ENCODE peak calls at places on chromosomes 13 and 19, in four cellular contexts. One of them, this sample, is unnamed.

GRCh38 chr13:64810701-64811258 is 2419.4 kb downstream of the PCDH9 start:
- DNase-seq in mesendoderm: no peak
- DNase-seq in heart left ventricle: no peak
- DNase-seq in psoas muscle: no peak
- DNase-seq in this sample: no peak

GRCh38 chr13:99542788-99543406 is 41.6 kb downstream of the TM9SF2 start:
- DNase-seq in mesendoderm: no peak
- DNase-seq in heart left ventricle: no peak
- DNase-seq in psoas muscle: no peak
- DNase-seq in this sample: no peak

GRCh38 chr19:3409346-3410064 is 43.1 kb downstream of the NFIC start:
- DNase-seq in mesendoderm: no peak
- DNase-seq in heart left ventricle: peak; percentile 96
- DNase-seq in psoas muscle: peak; percentile 97
- DNase-seq in this sample: no peak

GRCh38 chr13:75908137-75908536 is 272.0 kb downstream of the LMO7 start:
- DNase-seq in mesendoderm: no peak
- DNase-seq in heart left ventricle: peak; percentile 39
- DNase-seq in psoas muscle: peak; percentile 55
- DNase-seq in this sample: no peak

GRCh38 chr19:33713194-33713593 is 83.5 kb upstream of the KCTD15 start:
- DNase-seq in mesendoderm: no peak
- DNase-seq in heart left ventricle: no peak
- DNase-seq in psoas muscle: no peak
- DNase-seq in this sample: no peak

GRCh38 chr19:43592800-43593350 is 3.1 kb downstream of the IRGQ start:
- DNase-seq in mesendoderm: no peak
- DNase-seq in heart left ventricle: no peak
- DNase-seq in psoas muscle: no peak
- DNase-seq in this sample: no peak

GRCh38 chr13:30615851-30616311 is 1.8 kb upstream of the USPL1 start:
- DNase-seq in mesendoderm: no peak
- DNase-seq in heart left ventricle: no peak
- DNase-seq in psoas muscle: no peak
- DNase-seq in this sample: no peak

GRCh38 chr19:13841339-13842293 is 35.3 kb upstream of the NANOS3 start:
- DNase-seq in mesendoderm: no peak
- DNase-seq in heart left ventricle: peak; percentile 64
- DNase-seq in psoas muscle: peak; percentile 91
- DNase-seq in this sample: peak; percentile 75

GRCh38 chr13:46480131-46480530 is 72.8 kb upstream of the LRCH1 start:
- DNase-seq in mesendoderm: peak; percentile 42
- DNase-seq in heart left ventricle: no peak
- DNase-seq in psoas muscle: no peak
- DNase-seq in this sample: no peak

GRCh38 chr19:4676955-4677731 is 7.0 kb upstream of the MYDGF start:
- DNase-seq in mesendoderm: peak; percentile 94
- DNase-seq in heart left ventricle: peak; percentile 69
- DNase-seq in psoas muscle: peak; percentile 87
- DNase-seq in this sample: no peak

GRCh38 chr13:38602261-38602660 is 84.6 kb upstream of the FREM2 start:
- DNase-seq in mesendoderm: peak; percentile 23
- DNase-seq in heart left ventricle: no peak
- DNase-seq in psoas muscle: no peak
- DNase-seq in this sample: no peak

GRCh38 chr19:3234800-3235199 is 10.3 kb downstream of the CELF5 start:
- DNase-seq in mesendoderm: no peak
- DNase-seq in heart left ventricle: peak; percentile 11
- DNase-seq in psoas muscle: no peak
- DNase-seq in this sample: no peak

GRCh38 chr13:20945952-20946383 is 43.4 kb upstream of the XPO4 start:
- DNase-seq in mesendoderm: no peak
- DNase-seq in heart left ventricle: no peak
- DNase-seq in psoas muscle: no peak
- DNase-seq in this sample: no peak

GRCh38 chr13:40377783-40378182 is 288.7 kb downstream of the FOXO1 start:
- DNase-seq in mesendoderm: no peak
- DNase-seq in heart left ventricle: no peak
- DNase-seq in psoas muscle: no peak
- DNase-seq in this sample: no peak

GRCh38 chr13:29771247-29771646 is 79.2 kb downstream of the UBL3 start:
- DNase-seq in mesendoderm: peak; percentile 35
- DNase-seq in heart left ventricle: no peak
- DNase-seq in psoas muscle: no peak
- DNase-seq in this sample: no peak

GRCh38 chr19:30070198-30070969 is 128.3 kb downstream of the URI1 start:
- DNase-seq in mesendoderm: no peak
- DNase-seq in heart left ventricle: no peak
- DNase-seq in psoas muscle: peak; percentile 31
- DNase-seq in this sample: no peak

GRCh38 chr13:60398949-60399589 is 2.0 kb downstream of the TDRD3 start:
- DNase-seq in mesendoderm: no peak
- DNase-seq in heart left ventricle: no peak
- DNase-seq in psoas muscle: no peak
- DNase-seq in this sample: no peak

GRCh38 chr13:43874512-43875092 is 4.9 kb downstream of the CCDC122 start:
- DNase-seq in mesendoderm: peak; percentile 25
- DNase-seq in heart left ventricle: no peak
- DNase-seq in psoas muscle: no peak
- DNase-seq in this sample: no peak

GRCh38 chr13:76677047-76677446 is 209.2 kb downstream of the KCTD12 start:
- DNase-seq in mesendoderm: no peak
- DNase-seq in heart left ventricle: peak; percentile 65
- DNase-seq in psoas muscle: peak; percentile 64
- DNase-seq in this sample: no peak

GRCh38 chr13:60690607-60691006 is 293.6 kb downstream of the TDRD3 start:
- DNase-seq in mesendoderm: no peak
- DNase-seq in heart left ventricle: no peak
- DNase-seq in psoas muscle: no peak
- DNase-seq in this sample: no peak

GRCh38 chr19:861756-862528 is 2.5 kb downstream of the CFD start:
- DNase-seq in mesendoderm: peak; percentile 89
- DNase-seq in heart left ventricle: no peak
- DNase-seq in psoas muscle: peak; percentile 81
- DNase-seq in this sample: peak; percentile 73

GRCh38 chr19:43594710-43595604 is 977 bp downstream of the IRGQ start:
- DNase-seq in mesendoderm: peak; percentile 84
- DNase-seq in heart left ventricle: peak; percentile 49
- DNase-seq in psoas muscle: peak; percentile 72
- DNase-seq in this sample: peak; percentile 52

GRCh38 chr13:30159446-30159839 is 147.9 kb downstream of the KATNAL1 start:
- DNase-seq in mesendoderm: no peak
- DNase-seq in heart left ventricle: no peak
- DNase-seq in psoas muscle: no peak
- DNase-seq in this sample: no peak

GRCh38 chr19:11191273-11191755 is 6.0 kb downstream of the KANK2 start:
- DNase-seq in mesendoderm: peak; percentile 42
- DNase-seq in heart left ventricle: peak; percentile 94
- DNase-seq in psoas muscle: peak; percentile 91
- DNase-seq in this sample: peak; percentile 68

GRCh38 chr19:4360641-4361151 is 17.3 kb downstream of the MPND start:
- DNase-seq in mesendoderm: peak; percentile 42
- DNase-seq in heart left ventricle: no peak
- DNase-seq in psoas muscle: no peak
- DNase-seq in this sample: no peak

GRCh38 chr13:44312131-44312530 is 61.5 kb upstream of the SERP2 start:
- DNase-seq in mesendoderm: no peak
- DNase-seq in heart left ventricle: no peak
- DNase-seq in psoas muscle: no peak
- DNase-seq in this sample: no peak

GRCh38 chr13:113818700-113819295 is 45.1 kb downstream of the GAS6 start:
- DNase-seq in mesendoderm: no peak
- DNase-seq in heart left ventricle: no peak
- DNase-seq in psoas muscle: peak; percentile 56
- DNase-seq in this sample: no peak

GRCh38 chr19:52453324-52454094 is at the start of gene ZNF578:
- DNase-seq in mesendoderm: peak; percentile 91
- DNase-seq in heart left ventricle: peak; percentile 93
- DNase-seq in psoas muscle: peak; percentile 88
- DNase-seq in this sample: peak; percentile 75

GRCh38 chr19:51693819-51694218 is 689 bp downstream of the SPACA6 start:
- DNase-seq in mesendoderm: no peak
- DNase-seq in heart left ventricle: no peak
- DNase-seq in psoas muscle: no peak
- DNase-seq in this sample: no peak

GRCh38 chr19:46660008-46660517 is 919 bp downstream of the DACT3 start:
- DNase-seq in mesendoderm: peak; percentile 84
- DNase-seq in heart left ventricle: no peak
- DNase-seq in psoas muscle: no peak
- DNase-seq in this sample: no peak

GRCh38 chr19:2578391-2578826 is 102.5 kb downstream of the GADD45B start:
- DNase-seq in mesendoderm: peak; percentile 81
- DNase-seq in heart left ventricle: peak; percentile 42
- DNase-seq in psoas muscle: peak; percentile 59
- DNase-seq in this sample: no peak

GRCh38 chr13:111387026-111387871 is 66.8 kb downstream of the TEX29 start:
- DNase-seq in mesendoderm: no peak
- DNase-seq in heart left ventricle: no peak
- DNase-seq in psoas muscle: no peak
- DNase-seq in this sample: no peak

GRCh38 chr19:54169149-54169731 is 3.7 kb downstream of the TMC4 start:
- DNase-seq in mesendoderm: no peak
- DNase-seq in heart left ventricle: no peak
- DNase-seq in psoas muscle: no peak
- DNase-seq in this sample: no peak

GRCh38 chr13:73321039-73321438 is 262.2 kb downstream of the KLF5 start:
- DNase-seq in mesendoderm: no peak
- DNase-seq in heart left ventricle: no peak
- DNase-seq in psoas muscle: no peak
- DNase-seq in this sample: no peak

GRCh38 chr19:40802300-40803169 is 3.5 kb downstream of the EGLN2 start:
- DNase-seq in mesendoderm: no peak
- DNase-seq in heart left ventricle: peak; percentile 82
- DNase-seq in psoas muscle: peak; percentile 88
- DNase-seq in this sample: no peak

GRCh38 chr19:40805258-40805868 is 6.4 kb downstream of the EGLN2 start:
- DNase-seq in mesendoderm: no peak
- DNase-seq in heart left ventricle: no peak
- DNase-seq in psoas muscle: no peak
- DNase-seq in this sample: no peak

GRCh38 chr19:40804783-40805242 is 5.8 kb downstream of the EGLN2 start:
- DNase-seq in mesendoderm: no peak
- DNase-seq in heart left ventricle: no peak
- DNase-seq in psoas muscle: no peak
- DNase-seq in this sample: no peak

GRCh38 chr19:40803170-40803856 is 4.3 kb downstream of the EGLN2 start:
- DNase-seq in mesendoderm: no peak
- DNase-seq in heart left ventricle: no peak
- DNase-seq in psoas muscle: no peak
- DNase-seq in this sample: no peak

DNA sequence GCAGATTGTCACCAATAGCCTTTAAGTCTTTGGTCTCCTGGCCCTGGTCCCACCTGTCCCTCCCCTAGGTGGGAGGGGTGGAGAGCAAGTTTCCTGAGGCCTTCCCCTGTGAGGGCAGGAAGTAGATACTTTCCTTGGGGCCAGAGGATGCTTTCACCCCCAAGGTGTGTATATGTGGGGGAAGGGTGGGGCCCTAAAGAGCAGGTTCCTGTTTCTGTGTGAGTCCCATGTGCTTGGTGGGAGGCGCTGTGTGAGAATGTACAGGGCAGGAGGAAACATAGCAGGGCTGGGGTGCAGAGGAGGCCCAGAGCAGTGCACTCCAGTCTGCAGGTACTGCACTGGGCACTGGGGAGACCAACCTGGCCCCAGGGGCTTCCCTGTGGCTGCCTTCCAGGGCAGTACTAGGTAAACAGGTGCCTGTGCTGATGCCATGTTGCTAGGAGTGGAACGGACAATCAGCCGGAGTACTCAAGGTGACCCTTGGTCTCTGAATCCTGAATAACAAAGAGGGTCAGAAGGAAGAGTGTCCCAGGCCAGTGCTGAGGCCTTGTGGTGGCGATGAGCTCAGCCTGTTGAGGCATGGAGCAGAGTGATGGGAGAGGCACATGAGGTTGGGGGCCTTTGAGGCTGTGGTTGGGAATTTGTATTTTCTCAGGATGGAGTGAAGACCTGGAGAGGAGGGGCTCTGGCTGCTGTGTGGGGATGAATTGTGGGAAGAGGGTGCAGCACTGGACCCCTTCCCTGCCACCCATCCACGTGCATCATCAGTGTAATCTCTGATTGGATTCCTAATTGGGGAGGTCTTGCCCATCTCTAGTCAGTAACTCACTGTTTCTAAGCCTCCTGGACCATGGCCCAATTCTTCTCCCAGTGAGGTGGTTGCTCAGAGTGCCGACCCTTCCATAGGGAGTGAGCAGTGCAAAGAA is 5.1 kb downstream of the EGLN2 start:
- DNase-seq in mesendoderm: peak; percentile 64
- DNase-seq in heart left ventricle: peak; percentile 75
- DNase-seq in psoas muscle: no peak
- DNase-seq in this sample: peak; percentile 83
- H3K4me1 ChIP-seq in mesendoderm: peaks cover 8% of the 10 kb centered on the region
- H3K4me1 ChIP-seq in heart left ventricle: peaks cover 88% of the 10 kb centered on the region
- H3K4me1 ChIP-seq in psoas muscle: peaks cover 66% of the 10 kb centered on the region
- H3K4me1 ChIP-seq in this sample: peaks cover 19% of the 10 kb centered on the region

GRCh38 chr19:15463865-15464371 is 426 bp downstream of the RASAL3 start:
- DNase-seq in mesendoderm: no peak
- DNase-seq in heart left ventricle: no peak
- DNase-seq in psoas muscle: peak; percentile 54
- DNase-seq in this sample: no peak
- H3K4me3 ChIP-seq in mesendoderm: no peak overlapping the region
- H3K4me3 ChIP-seq in heart left ventricle: peak overlapping the region; percentile 52
- H3K4me3 ChIP-seq in psoas muscle: peak overlapping the region; percentile 52
- H3K4me3 ChIP-seq in this sample: peak overlapping the region; percentile 37

GRCh38 chr19:40412866-40413265 is 312 bp downstream of the PRX start:
- DNase-seq in mesendoderm: no peak
- DNase-seq in heart left ventricle: no peak
- DNase-seq in psoas muscle: no peak
- DNase-seq in this sample: no peak
- H3K27ac ChIP-seq in mesendoderm: no peak overlapping the region
- H3K27ac ChIP-seq in heart left ventricle: no peak overlapping the region
- H3K27ac ChIP-seq in psoas muscle: peak overlapping the region; percentile 92
- H3K27ac ChIP-seq in this sample: peak overlapping the region; percentile 79

GRCh38 chr19:6272913-6273600 is 6.7 kb downstream of the MLLT1 start:
- DNase-seq in mesendoderm: no peak
- DNase-seq in heart left ventricle: no peak
- DNase-seq in psoas muscle: no peak
- DNase-seq in this sample: no peak
- H3K4me1 ChIP-seq in mesendoderm: peaks cover 17% of the 10 kb centered on the region
- H3K4me1 ChIP-seq in heart left ventricle: peaks cover 84% of the 10 kb centered on the region
- H3K4me1 ChIP-seq in psoas muscle: peaks cover 76% of the 10 kb centered on the region
- H3K4me1 ChIP-seq in this sample: peaks cover 83% of the 10 kb centered on the region